ENCODE peak calls at places on chromosomes 1 and 21, in four cellular contexts. C is GM19239; P is stimulated activated naive CD4-positive, alpha-beta T cell; U is NCI-H1436. A is an unnamed sample.
A peak's percentile ranks its signal among the peaks of the same experiment; 100 is the strongest.

GRCh38 chr1:51627672-51628071 is 10.8 kb downstream of the OSBPL9 start:
- DNase-seq in C (no peak), P (peak; percentile 19), U (no peak), A (no peak)

GRCh38 chr1:165248969-165249571 is 107.4 kb downstream of the LMX1A start:
- DNase-seq in C (no peak), P (no peak), U (no peak), A (no peak)

GRCh38 chr1:109254621-109255096 is 5.3 kb downstream of the CELSR2 start:
- DNase-seq in C (no peak), P (no peak), U (no peak), A (no peak)

GRCh38 chr21:39078322-39079065 is 104.8 kb downstream of the PSMG1 start:
- DNase-seq in C (no peak), P (no peak), U (no peak), A (no peak)

GRCh38 chr21:31660134-31660565 is 657 bp downstream of the SOD1 start:
- DNase-seq in C (no peak), P (peak; percentile 34), U (no peak), A (no peak)

GRCh38 chr1:26363549-26364448 is 8.8 kb downstream of the ZNF683 start:
- DNase-seq in C (peak; percentile 86), P (peak; percentile 84), U (peak; percentile 67), A (peak; percentile 74)

GRCh38 chr1:201985355-201985754 is 2.9 kb downstream of the RNPEP start:
- DNase-seq in C (no peak), P (no peak), U (no peak), A (no peak)

GRCh38 chr21:41615613-41616012 is 107.7 kb upstream of the TMPRSS2 start:
- DNase-seq in C (no peak), P (no peak), U (no peak), A (no peak)

GRCh38 chr1:25099343-25099951 is 132.9 kb downstream of the SYF2 start:
- DNase-seq in C (no peak), P (no peak), U (no peak), A (no peak)

GRCh38 chr1:93346472-93346991 is 825 bp downstream of the DR1 start:
- DNase-seq in C (no peak), P (peak; percentile 26), U (no peak), A (peak; percentile 14)

GRCh38 chr1:47984175-47984789 is 12.9 kb downstream of the TRABD2B start:
- DNase-seq in C (no peak), P (no peak), U (no peak), A (no peak)

GRCh38 chr1:55275151-55275748 is 60.1 kb upstream of the USP24 start:
- DNase-seq in C (no peak), P (no peak), U (no peak), A (no peak)

GRCh38 chr1:154445040-154445472 is 39.9 kb downstream of the IL6R start:
- DNase-seq in C (peak; percentile 50), P (no peak), U (no peak), A (no peak)

GRCh38 chr1:96973605-96974004 is 252.0 kb downstream of the PTBP2 start:
- DNase-seq in C (no peak), P (no peak), U (no peak), A (no peak)

GRCh38 chr1:33738976-33739375 is 124.9 kb upstream of the HMGB4 start:
- DNase-seq in C (no peak), P (no peak), U (no peak), A (no peak)

GRCh38 chr1:181349512-181349911 is 133.8 kb upstream of the CACNA1E start:
- DNase-seq in C (no peak), P (no peak), U (no peak), A (no peak)

GRCh38 chr1:245748246-245748645 is 593.5 kb downstream of the KIF26B start:
- DNase-seq in C (no peak), P (no peak), U (no peak), A (no peak)

GRCh38 chr1:207112907-207113306 is 8.9 kb downstream of the C4BPA start:
- DNase-seq in C (no peak), P (no peak), U (no peak), A (no peak)

A was measured in T follicular helper cell.